ENCODE peak calls at places on chromosomes 5 and 9, in four cellular contexts. I, P, O and E are unnamed samples.

GRCh38 chr9:18190671-18191374 is 283.1 kb upstream of the ADAMTSL1 start:
- DNase-seq in I (no peak), P (no peak), O (no peak), E (no peak)

GRCh38 chr9:126788631-126789349 is 16.1 kb upstream of the ZBTB43 start:
- DNase-seq in I (no peak), P (no peak), O (no peak), E (no peak)

GRCh38 chr5:56616454-56617160 is 198.7 kb upstream of the MAP3K1 start:
- DNase-seq in I (no peak), P (no peak), O (no peak), E (no peak)

GRCh38 chr5:179258922-179259730 is 86.1 kb downstream of the ADAMTS2 start:
- DNase-seq in I (peak), P (peak), O (no peak), E (peak)

GRCh38 chr5:10701567-10702039 is 59.4 kb downstream of the DAP start:
- DNase-seq in I (peak), P (no peak), O (peak), E (peak)

GRCh38 chr5:14424011-14424685 is 157.4 kb upstream of the OTULINL start:
- DNase-seq in I (no peak), P (no peak), O (no peak), E (no peak)

GRCh38 chr5:155926011-155926410 is 401.0 kb upstream of the SGCD start:
- DNase-seq in I (peak), P (no peak), O (no peak), E (no peak)

GRCh38 chr9:82031538-82032280 is 43.1 kb downstream of the SPATA31D1 start:
- DNase-seq in I (peak), P (peak), O (no peak), E (peak)

GRCh38 chr5:134092875-134093274 is 21.6 kb upstream of the TCF7 start:
- DNase-seq in I (no peak), P (no peak), O (no peak), E (no peak)

GRCh38 chr5:45279109-45279508 is 417.1 kb downstream of the HCN1 start:
- DNase-seq in I (no peak), P (no peak), O (no peak), E (no peak)

GRCh38 chr9:6024035-6024554 is 8.7 kb upstream of the RANBP6 start:
- DNase-seq in I (peak), P (no peak), O (peak), E (peak)

GRCh38 chr5:93163010-93163663 is 417.9 kb downstream of the NR2F1-AS1 start:
- DNase-seq in I (peak), P (no peak), O (no peak), E (no peak)

GRCh38 chr5:132447196-132447595 is 43.4 kb downstream of the IRF1 start:
- DNase-seq in I (no peak), P (no peak), O (no peak), E (no peak)

GRCh38 chr9:73137286-73137899 is 14.3 kb upstream of the ANXA1 start:
- DNase-seq in I (no peak), P (no peak), O (no peak), E (no peak)

GRCh38 chr5:141715340-141715905 is 33.4 kb upstream of the ARAP3 start:
- DNase-seq in I (no peak), P (no peak), O (no peak), E (no peak)

GRCh38 chr9:93111371-93112115 is 15.5 kb downstream of the CARD19 start:
- DNase-seq in I (no peak), P (peak), O (no peak), E (peak)

GRCh38 chr9:116358251-116358650 is 204.7 kb downstream of the PAPPA start:
- DNase-seq in I (no peak), P (no peak), O (no peak), E (no peak)

GRCh38 chr5:157689942-157690689 is 18.8 kb downstream of the C5orf52 start:
- DNase-seq in I (no peak), P (no peak), O (no peak), E (no peak)

GRCh38 chr9:136665111-136665703 is 2.5 kb downstream of the EGFL7 start:
- DNase-seq in I (peak), P (no peak), O (no peak), E (no peak)

GRCh38 chr5:142568271-142568995 is 117.5 kb downstream of the FGF1 start:
- DNase-seq in I (peak), P (no peak), O (no peak), E (no peak)

GRCh38 chr9:136345281-136346156 is 18.0 kb downstream of the DNLZ start:
- DNase-seq in I (peak), P (peak), O (no peak), E (peak)

GRCh38 chr9:101673642-101674041 is 64.8 kb downstream of the GRIN3A start:
- DNase-seq in I (no peak), P (no peak), O (no peak), E (no peak)

GRCh38 chr9:98944130-98945074 is 695 bp downstream of the COL15A1 start:
- DNase-seq in I (peak), P (no peak), O (no peak), E (no peak)

GRCh38 chr5:176653401-176653800 is 6.1 kb downstream of the TSPAN17 start:
- DNase-seq in I (no peak), P (no peak), O (peak), E (no peak)

GRCh38 chr9:74887041-74887980 is at the start of gene TRPM6:
- DNase-seq in I (peak), P (peak), O (peak), E (peak)

GRCh38 chr5:104800440-104801048 is 1238.0 kb upstream of the NUDT12 start:
- DNase-seq in I (no peak), P (no peak), O (no peak), E (no peak)

GRCh38 chr9:98607787-98608186 is 100.9 kb downstream of the GABBR2 start:
- DNase-seq in I (peak), P (no peak), O (no peak), E (no peak)